ENCODE peak calls at places on chromosomes 2 and 18, in six cellular contexts. I is Karpas-422, O is stomach, T is neuronal stem cell, F is WERI-Rb-1, M is cardiac muscle cell. G is an unnamed sample.

GRCh38 chr2:158202151-158202778 is 100.6 kb downstream of the UPP2 start:
- DNase-seq in M (no peak), I (no peak), F (no peak), O (no peak), T (no peak), G (no peak)

GRCh38 chr2:107595749-107596148 is 230.9 kb upstream of the RGPD4 start:
- DNase-seq in T (no peak), I (no peak), O (no peak), M (no peak), F (no peak), G (no peak)

GRCh38 chr2:36570416-36570815 is 27.6 kb downstream of the FEZ2 start:
- DNase-seq in F (no peak), T (no peak), I (no peak), M (no peak), O (no peak), G (no peak)

GRCh38 chr2:3465844-3466481 is 53.4 kb downstream of the ADI1 start:
- DNase-seq in M (no peak), F (no peak), O (no peak), I (no peak), T (no peak), G (no peak)

GRCh38 chr2:173940208-173941020 is 24.8 kb downstream of the SP3 start:
- DNase-seq in T (no peak), M (no peak), F (no peak), I (no peak), O (no peak), G (no peak)

GRCh38 chr18:36355511-36355910 is 58.0 kb downstream of the FHOD3 start:
- DNase-seq in I (no peak), F (no peak), T (no peak), M (no peak), O (no peak), G (no peak)

GRCh38 chr2:155600914-155601760 is 731.4 kb downstream of the NR4A2 start:
- DNase-seq in M (no peak), T (no peak), I (no peak), O (no peak), F (no peak), G (no peak)

GRCh38 chr2:172285010-172285621 is 142.3 kb upstream of the ITGA6 start:
- DNase-seq in T (peak; percentile 68), M (peak; percentile 57), O (no peak), F (peak; percentile 33), I (no peak), G (no peak)

GRCh38 chr18:11783716-11784331 is 67.4 kb upstream of the CHMP1B start:
- DNase-seq in T (no peak), M (no peak), O (no peak), F (no peak), I (no peak), G (no peak)

GRCh38 chr18:35581555-35582309 is at the start of gene GALNT1:
- DNase-seq in M (peak; percentile 52), O (no peak), T (peak; percentile 12), F (peak; percentile 22), I (peak; percentile 75), G (no peak)

GRCh38 chr2:88214631-88215030 is 44.5 kb downstream of the THNSL2 start:
- DNase-seq in O (no peak), F (no peak), M (no peak), I (no peak), T (no peak), G (no peak)

GRCh38 chr2:154324601-154325000 is 373.9 kb upstream of the KCNJ3 start:
- DNase-seq in M (no peak), I (no peak), O (no peak), F (no peak), T (no peak), G (no peak)

GRCh38 chr2:36404312-36404711 is 48.7 kb downstream of the CRIM1 start:
- DNase-seq in O (no peak), I (no peak), M (no peak), T (no peak), F (no peak), G (no peak)

GRCh38 chr18:26103579-26103978 is 13.2 kb upstream of the SS18 start:
- DNase-seq in I (peak; percentile 79), T (no peak), O (no peak), M (no peak), F (peak; percentile 58), G (no peak)

GRCh38 chr2:52034706-52035105 is 1002.8 kb upstream of the NRXN1 start:
- DNase-seq in I (no peak), M (no peak), F (no peak), T (no peak), O (no peak), G (no peak)

GRCh38 chr2:157159221-157159904 is 98.1 kb upstream of the GALNT5 start:
- DNase-seq in I (no peak), M (no peak), F (no peak), O (no peak), T (no peak), G (no peak)

GRCh38 chr2:35989523-35989922 is 366.1 kb upstream of the CRIM1 start:
- DNase-seq in F (no peak), T (peak; percentile 46), O (no peak), M (no peak), I (no peak), G (no peak)

GRCh38 chr2:215847718-215848117 is 165.6 kb downstream of the MREG start:
- DNase-seq in T (no peak), M (no peak), I (no peak), O (no peak), F (no peak), G (no peak)

GRCh38 chr2:203790134-203790533 is 77.4 kb upstream of the CTLA4 start:
- DNase-seq in T (no peak), F (no peak), I (no peak), M (no peak), O (no peak), G (no peak)

GRCh38 chr2:941811-942360 is 8.8 kb upstream of the SNTG2 start:
- DNase-seq in M (no peak), O (no peak), F (no peak), T (no peak), I (no peak), G (no peak)

GRCh38 chr2:203798296-203799157 is 69.0 kb upstream of the CTLA4 start:
- DNase-seq in O (no peak), I (no peak), M (no peak), F (no peak), T (no peak), G (no peak)

GRCh38 chr2:177666408-177666807 is 273.8 kb downstream of the AGPS start:
- DNase-seq in M (no peak), I (no peak), O (no peak), F (no peak), T (no peak), G (no peak)

GRCh38 chr2:226792155-226792871 is 7.3 kb downstream of the IRS1 start:
- DNase-seq in T (no peak), O (no peak), F (no peak), M (no peak), I (peak; percentile 46), G (no peak)

GRCh38 chr2:228652366-228652765 is 470.9 kb upstream of the SPHKAP start:
- DNase-seq in M (no peak), F (no peak), O (no peak), I (no peak), T (no peak), G (no peak)
- H3K4me3 ChIP-seq in M (no peak overlapping the region), F (no peak overlapping the region), O (no peak overlapping the region), I (no peak overlapping the region), T (no peak overlapping the region), G (no peak overlapping the region)

DNA sequence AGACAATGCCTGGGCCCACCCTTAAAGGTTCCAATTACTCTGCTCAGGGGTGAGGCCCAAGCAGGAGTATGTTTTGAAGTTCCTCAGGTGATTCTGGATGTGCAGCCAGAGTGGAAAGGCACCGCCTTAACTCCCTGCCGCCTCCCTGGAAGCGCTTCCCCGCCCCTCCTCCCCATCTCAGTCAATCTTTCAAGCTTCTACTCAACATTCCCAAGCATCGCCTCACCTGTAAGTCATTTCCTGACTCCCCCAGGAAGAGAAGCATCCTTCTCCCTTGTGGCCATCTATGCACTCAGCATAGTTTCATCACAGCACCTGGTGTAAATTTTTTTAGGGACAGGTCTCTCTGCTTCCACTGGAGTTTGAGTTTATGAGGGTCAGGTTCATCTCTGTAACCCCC is 67.5 kb downstream of the MYL12B start:
- DNase-seq in M (no peak), O (no peak), I (no peak), F (no peak), T (no peak), G (no peak)
- H3K9me3 ChIP-seq in M (no peaks in the 10 kb centered on the region), O (no peaks in the 10 kb centered on the region), I (no peaks in the 10 kb centered on the region), F (no peaks in the 10 kb centered on the region), T (no peaks in the 10 kb centered on the region), G (peaks cover 3% of the 10 kb centered on the region)

DNA sequence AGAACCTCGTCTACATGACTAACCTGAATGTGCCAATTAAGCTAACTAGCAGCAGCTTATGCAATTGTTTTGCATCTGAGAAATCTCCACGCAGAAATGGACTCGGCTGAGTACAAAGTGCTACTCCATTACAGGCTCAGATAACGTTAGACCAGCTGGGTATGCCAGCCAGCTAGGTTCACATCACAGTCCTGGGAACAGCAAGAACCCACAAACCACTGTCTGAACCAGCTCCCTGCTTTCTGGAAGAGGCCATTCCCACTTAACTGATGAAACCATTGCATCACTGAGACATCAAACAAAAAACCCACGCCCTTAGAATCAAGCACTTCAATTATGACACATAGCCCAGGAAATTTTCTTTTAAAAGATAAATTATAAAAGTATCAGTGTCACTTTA is 202.7 kb downstream of the CYRIA start:
- DNase-seq in T (no peak), F (no peak), O (no peak), M (no peak), I (no peak), G (no peak)
- H3K4me3 ChIP-seq in T (no peak overlapping the region), F (no peak overlapping the region), O (no peak overlapping the region), M (no peak overlapping the region), I (no peak overlapping the region), G (no peak overlapping the region)

DNA sequence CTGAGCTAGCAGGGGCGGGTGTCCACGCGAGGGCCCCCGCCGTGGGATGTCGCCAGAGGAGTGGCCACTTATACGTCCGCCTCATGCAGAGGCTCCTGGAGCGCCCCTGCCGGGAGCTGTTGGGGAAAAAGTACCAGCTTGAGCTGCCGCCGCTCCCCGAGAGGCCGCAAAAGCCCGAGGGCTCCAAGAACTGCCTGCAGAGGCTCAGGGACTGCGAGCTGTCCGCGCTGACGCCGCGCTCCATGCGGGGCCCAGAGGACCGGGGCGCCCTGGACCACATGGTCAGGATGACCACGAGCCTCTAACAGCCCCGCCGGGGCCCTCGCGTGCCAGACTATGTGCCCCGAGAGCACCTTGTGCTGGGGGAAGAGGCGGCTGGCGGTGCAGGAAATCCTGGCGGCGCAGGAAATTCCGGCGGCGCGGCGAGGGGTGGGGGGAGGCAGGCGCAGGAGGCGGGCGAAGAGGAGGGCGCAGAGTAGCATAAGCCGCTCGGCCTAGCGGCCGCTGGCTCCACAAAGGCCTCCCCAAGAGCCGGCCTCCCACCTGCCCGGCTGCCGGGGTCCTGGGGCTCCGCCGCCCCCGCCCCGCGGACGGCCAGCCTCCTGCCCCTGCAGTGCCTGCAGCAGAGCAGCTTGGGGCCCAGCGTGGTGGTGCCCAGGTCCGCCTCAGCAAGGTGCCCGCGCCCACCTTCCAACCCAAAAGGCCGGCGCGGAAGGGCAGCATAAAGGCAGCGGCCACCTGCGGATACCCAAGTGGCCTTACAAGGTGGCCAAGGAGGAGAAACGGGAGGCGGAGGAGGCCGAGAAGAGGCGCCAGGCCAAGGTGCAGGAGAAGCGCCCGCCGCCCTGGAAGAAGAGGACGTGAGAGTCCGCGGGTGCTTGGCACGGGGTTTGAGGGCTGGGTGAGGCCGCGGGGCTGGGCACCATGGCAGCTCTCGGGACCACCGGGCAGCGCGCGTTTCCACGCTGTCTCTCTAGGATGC is 42.1 kb upstream of the TRIM43B start:
- DNase-seq in M (no peak), O (peak; percentile 74), F (no peak), I (no peak), T (no peak), G (no peak)
- H3K9me3 ChIP-seq in M (no peaks in the 10 kb centered on the region), O (no peaks in the 10 kb centered on the region), F (no peaks in the 10 kb centered on the region), I (no peaks in the 10 kb centered on the region), T (no peaks in the 10 kb centered on the region), G (no peaks in the 10 kb centered on the region)